ENCODE peak calls at places on chromosomes 12 and 14, in five cellular contexts. J, P, N, I and A are unnamed samples.

GRCh38 chr14:22888662-22889061 is 5.6 kb downstream of the REM2 start:
- DNase-seq in J (no peak), P (no peak), N (no peak), I (no peak), A (no peak)

GRCh38 chr12:22938323-22938722 is 313.4 kb downstream of the ETNK1 start:
- DNase-seq in J (no peak), P (no peak), N (no peak), I (no peak), A (no peak)

GRCh38 chr12:42298887-42299286 is 27.0 kb downstream of the ZCRB1 start:
- DNase-seq in J (no peak), P (no peak), N (no peak), I (no peak), A (no peak)

GRCh38 chr14:92733007-92733406 is 15.4 kb downstream of the LGMN start:
- DNase-seq in J (no peak), P (no peak), N (no peak), I (no peak), A (no peak)

GRCh38 chr12:6201199-6201608 is 1.0 kb downstream of the CD9 start:
- DNase-seq in J (no peak), P (no peak), N (no peak), I (peak), A (no peak)

GRCh38 chr12:74111688-74112360 is 425.8 kb upstream of the ATXN7L3B start:
- DNase-seq in J (peak), P (no peak), N (no peak), I (no peak), A (peak)

GRCh38 chr12:64781374-64782029 is 22.3 kb upstream of the GNS start:
- DNase-seq in J (no peak), P (no peak), N (no peak), I (no peak), A (no peak)

GRCh38 chr14:22164616-22165015 is 424.4 kb downstream of the DAD1 start:
- DNase-seq in J (no peak), P (no peak), N (no peak), I (no peak), A (no peak)

GRCh38 chr12:119940881-119941280 is 48.2 kb upstream of the BICDL1 start:
- DNase-seq in J (no peak), P (no peak), N (peak), I (no peak), A (peak)

GRCh38 chr12:121803861-121804416 is at the start of gene SETD1B:
- DNase-seq in J (peak), P (no peak), N (peak), I (peak), A (peak)

GRCh38 chr12:108313236-108313608 is 25.9 kb downstream of the CMKLR1 start:
- DNase-seq in J (peak), P (no peak), N (no peak), I (no peak), A (no peak)

GRCh38 chr12:3116106-3116898 is 39.1 kb downstream of the TSPAN9 start:
- DNase-seq in J (no peak), P (no peak), N (peak), I (no peak), A (peak)

GRCh38 chr12:74780458-74781241 is 243.0 kb downstream of the ATXN7L3B start:
- DNase-seq in J (no peak), P (no peak), N (peak), I (no peak), A (peak)

GRCh38 chr14:95760596-95760995 is 46.7 kb upstream of the TCL1A start:
- DNase-seq in J (no peak), P (no peak), N (no peak), I (no peak), A (no peak)

GRCh38 chr12:119803391-119803791 is 73.7 kb downstream of the CIT start:
- DNase-seq in J (no peak), P (no peak), N (peak), I (peak), A (peak)

GRCh38 chr12:21599143-21599999 is 5.3 kb downstream of the GYS2 start:
- DNase-seq in J (no peak), P (no peak), N (no peak), I (no peak), A (no peak)

GRCh38 chr12:124720687-124721500 is 142.8 kb downstream of the SCARB1 start:
- DNase-seq in J (no peak), P (no peak), N (peak), I (peak), A (peak)

GRCh38 chr14:67397536-67397935 is 14.4 kb downstream of the PLEK2 start:
- DNase-seq in J (no peak), P (no peak), N (no peak), I (no peak), A (no peak)

GRCh38 chr12:92968201-92968813 is 39.2 kb upstream of the EEA1 start:
- DNase-seq in J (no peak), P (no peak), N (peak), I (no peak), A (peak)

GRCh38 chr14:64400829-64401459 is 12.8 kb downstream of the MTHFD1 start:
- DNase-seq in J (no peak), P (no peak), N (no peak), I (no peak), A (no peak)

GRCh38 chr12:5309654-5310053 is 122.3 kb upstream of the NTF3 start:
- DNase-seq in J (no peak), P (no peak), N (no peak), I (peak), A (no peak)

GRCh38 chr14:99185436-99186068 is 86.4 kb downstream of the BCL11B start:
- DNase-seq in J (no peak), P (no peak), N (no peak), I (no peak), A (no peak)

GRCh38 chr12:5922500-5922899 is 22.6 kb downstream of the ANO2 start:
- DNase-seq in J (no peak), P (no peak), N (no peak), I (no peak), A (no peak)

GRCh38 chr14:102931580-102932285 is 9.3 kb downstream of the AMN start:
- DNase-seq in J (no peak), P (no peak), N (no peak), I (no peak), A (no peak)

GRCh38 chr12:27096420-27096819 is 14.0 kb upstream of the C12orf71 start:
- DNase-seq in J (no peak), P (no peak), N (peak), I (no peak), A (no peak)

GRCh38 chr12:57454566-57455373 is at the start of gene INHBE:
- DNase-seq in J (peak), P (peak), N (peak), I (no peak), A (peak)

GRCh38 chr14:96263347-96264199 is 7.6 kb downstream of the BDKRB1 start:
- DNase-seq in J (no peak), P (no peak), N (peak), I (no peak), A (no peak)

GRCh38 chr14:77043177-77043983 is 14.9 kb upstream of the IRF2BPL start:
- DNase-seq in J (peak), P (no peak), N (peak), I (no peak), A (peak)

GRCh38 chr12:4353785-4354208 is 25.7 kb downstream of the FGF23 start:
- DNase-seq in J (peak), P (no peak), N (no peak), I (no peak), A (peak)

GRCh38 chr12:115450710-115451109 is 766.7 kb upstream of the TBX3 start:
- DNase-seq in J (no peak), P (no peak), N (no peak), I (peak), A (no peak)

GRCh38 chr12:115451151-115451784 is 767.3 kb upstream of the TBX3 start:
- DNase-seq in J (no peak), P (no peak), N (no peak), I (peak), A (no peak)

GRCh38 chr12:115450017-115450416 is 766.0 kb upstream of the TBX3 start:
- DNase-seq in J (no peak), P (no peak), N (no peak), I (no peak), A (no peak)

GRCh38 chr12:115452751-115453281 is 768.8 kb upstream of the TBX3 start:
- DNase-seq in J (no peak), P (no peak), N (no peak), I (peak), A (no peak)

GRCh38 chr12:115451785-115452736 is 768.1 kb upstream of the TBX3 start:
- DNase-seq in J (no peak), P (no peak), N (peak), I (peak), A (no peak)
- H3K4me3 ChIP-seq in J (no peak), P (peak), N (peak), I (peak), A (peak)

GRCh38 chr12:13913371-13913770 is 68.0 kb downstream of the GRIN2B start:
- DNase-seq in J (peak), P (no peak), N (no peak), I (no peak), A (no peak)
- TF ChIP-seq CTCF in J (no peak), P (no peak), N (no peak), I (no peak), A (no peak)

GRCh38 chr12:53197011-53197640 is 9.9 kb downstream of the ITGB7 start:
- DNase-seq in J (no peak), P (no peak), N (no peak), I (no peak), A (no peak)

GRCh38 chr12:53194973-53195372 is 12.1 kb downstream of the ITGB7 start:
- DNase-seq in J (no peak), P (no peak), N (no peak), I (no peak), A (no peak)

GRCh38 chr12:53195516-53196420 is 11.3 kb downstream of the ITGB7 start:
- DNase-seq in J (no peak), P (no peak), N (no peak), I (no peak), A (peak)

GRCh38 chr12:53198470-53199110 is 8.5 kb downstream of the ITGB7 start:
- DNase-seq in J (no peak), P (no peak), N (no peak), I (no peak), A (no peak)

GRCh38 chr12:53196486-53196885 is 10.6 kb downstream of the ITGB7 start:
- DNase-seq in J (no peak), P (no peak), N (no peak), I (no peak), A (no peak)
- H3K4me3 ChIP-seq in J (no peak), P (no peak), N (no peak), I (no peak), A (no peak)

GRCh38 chr12:19223018-19223417 is 93.5 kb downstream of the PLEKHA5 start:
- DNase-seq in J (peak), P (no peak), N (no peak), I (no peak), A (peak)
- TF ChIP-seq CTCF in J (no peak), P (peak), N (peak), I (peak), A (peak)